ENCODE peak calls at places on chromosomes 11 and 22, in four cellular contexts. B is A549, F is HepG2, I is GM12878. H is an unnamed sample.

GRCh38 chr11:65016705-65017104 is 2.7 kb downstream of the ARL2 start:
- DNase-seq in F (no peak), I (no peak), B (no peak), H (peak; percentile 38)

GRCh38 chr22:46453006-46453828 is 84.2 kb downstream of the CELSR1 start:
- DNase-seq in F (peak; percentile 83), B (no peak), I (no peak), H (no peak)

GRCh38 chr11:134270250-134270714 is 5.9 kb upstream of the GLB1L3 start:
- DNase-seq in I (no peak), B (peak; percentile 31), F (peak; percentile 21), H (peak; percentile 27)

GRCh38 chr11:93736129-93736528 is 5.2 kb downstream of the TAF1D start:
- DNase-seq in I (no peak), B (no peak), F (no peak), H (no peak)

GRCh38 chr11:7527029-7527428 is 13.2 kb downstream of the PPFIBP2 start:
- DNase-seq in B (no peak), I (no peak), F (no peak), H (no peak)

GRCh38 chr11:112082729-112083128 is 3.8 kb downstream of the TIMM8B start:
- DNase-seq in F (no peak), I (no peak), B (no peak), H (peak; percentile 24)

GRCh38 chr11:61027141-61027840 is 55.8 kb downstream of the CD6 start:
- DNase-seq in B (no peak), F (no peak), I (no peak), H (no peak)

GRCh38 chr11:69664901-69665300 is 10.3 kb downstream of the LTO1 start:
- DNase-seq in I (no peak), F (no peak), B (no peak), H (no peak)

GRCh38 chr22:27065259-27065658 is 407.9 kb downstream of the MIAT start:
- DNase-seq in B (no peak), F (no peak), I (no peak), H (no peak)

GRCh38 chr22:49812838-49813237 is 14.8 kb downstream of the BRD1 start:
- DNase-seq in I (no peak), B (no peak), F (no peak), H (no peak)

GRCh38 chr11:134854391-134854991 is 442.4 kb upstream of the B3GAT1 start:
- DNase-seq in B (no peak), F (no peak), I (no peak), H (no peak)

GRCh38 chr11:66864172-66864901 is 7.5 kb downstream of the LRFN4 start:
- DNase-seq in B (no peak), I (no peak), F (no peak), H (no peak)

GRCh38 chr11:23112987-23113886 is 253.0 kb upstream of the CCDC179 start:
- DNase-seq in B (peak; percentile 12), F (peak; percentile 69), I (no peak), H (peak; percentile 40)

GRCh38 chr11:47483408-47483807 is 34.5 kb upstream of the RAPSN start:
- DNase-seq in B (no peak), F (no peak), I (no peak), H (no peak)

GRCh38 chr11:125173027-125173426 is 8.5 kb downstream of the PKNOX2 start:
- DNase-seq in F (no peak), I (no peak), B (no peak), H (no peak)

GRCh38 chr22:50139843-50140415 is 30.6 kb upstream of the PANX2 start:
- DNase-seq in F (peak; percentile 68), B (no peak), I (no peak), H (peak; percentile 21)

GRCh38 chr22:47017245-47017644 is 254.8 kb downstream of the TBC1D22A start:
- DNase-seq in I (no peak), B (no peak), F (no peak), H (no peak)

GRCh38 chr11:72702842-72703241 is 28.6 kb upstream of the PDE2A start:
- DNase-seq in B (no peak), F (no peak), I (no peak), H (no peak)

GRCh38 chr11:78542007-78542406 is 32.7 kb downstream of the NARS2 start:
- DNase-seq in F (no peak), B (no peak), I (no peak), H (no peak)

GRCh38 chr11:1604181-1604580 is 4.1 kb downstream of the KRTAP5-3 start:
- DNase-seq in B (no peak), F (no peak), I (no peak), H (no peak)

GRCh38 chr11:132992838-132993680 is 539.2 kb downstream of the OPCML start:
- DNase-seq in I (no peak), B (no peak), F (no peak), H (no peak)

GRCh38 chr11:18697581-18697980 is 998 bp upstream of the TMEM86A start:
- DNase-seq in F (no peak), I (no peak), B (no peak), H (no peak)

GRCh38 chr22:17167486-17167885 is 8.4 kb upstream of the HDHD5 start:
- DNase-seq in B (no peak), F (no peak), I (no peak), H (no peak)

GRCh38 chr11:128095459-128096096 is 491.8 kb downstream of the ETS1 start:
- DNase-seq in F (no peak), B (no peak), I (no peak), H (peak; percentile 18)

GRCh38 chr11:116230453-116230852 is 542.3 kb downstream of the BUD13 start:
- DNase-seq in I (no peak), F (no peak), B (no peak), H (no peak)

GRCh38 chr11:35064114-35064800 is 74.7 kb upstream of the CD44 start:
- DNase-seq in B (no peak), I (no peak), F (no peak), H (no peak)

GRCh38 chr11:62710001-62710345 is 2.5 kb downstream of the GNG3 start:
- DNase-seq in I (no peak), B (no peak), F (no peak), H (peak; percentile 27)

GRCh38 chr11:35247428-35247827 is 108.5 kb downstream of the CD44 start:
- DNase-seq in B (no peak), I (no peak), F (no peak), H (no peak)

GRCh38 chr22:34111210-34111824 is 191.0 kb upstream of the LARGE1 start:
- DNase-seq in B (peak; percentile 13), F (peak; percentile 22), I (no peak), H (peak; percentile 43)

GRCh38 chr11:119026970-119027369 is 3.7 kb downstream of the SLC37A4 start:
- DNase-seq in B (no peak), I (no peak), F (peak; percentile 59), H (no peak)

GRCh38 chr11:120626791-120627190 is 115.2 kb downstream of the GRIK4 start:
- DNase-seq in B (no peak), I (no peak), F (no peak), H (no peak)

GRCh38 chr11:120627535-120628163 is 116.1 kb downstream of the GRIK4 start:
- DNase-seq in B (no peak), F (no peak), I (no peak), H (no peak)

GRCh38 chr11:120618399-120618798 is 106.9 kb downstream of the GRIK4 start:
- DNase-seq in B (no peak), F (no peak), I (no peak), H (no peak)

GRCh38 chr11:120625565-120625964 is 114.0 kb downstream of the GRIK4 start:
- DNase-seq in B (no peak), I (no peak), F (no peak), H (no peak)

GRCh38 chr11:120622189-120622912 is 110.8 kb downstream of the GRIK4 start:
- DNase-seq in F (no peak), I (no peak), B (no peak), H (peak; percentile 96)
- TF ChIP-seq MYC in F (no peak), I (no peak), B (no peak), H (peak; percentile 70)

DNA sequence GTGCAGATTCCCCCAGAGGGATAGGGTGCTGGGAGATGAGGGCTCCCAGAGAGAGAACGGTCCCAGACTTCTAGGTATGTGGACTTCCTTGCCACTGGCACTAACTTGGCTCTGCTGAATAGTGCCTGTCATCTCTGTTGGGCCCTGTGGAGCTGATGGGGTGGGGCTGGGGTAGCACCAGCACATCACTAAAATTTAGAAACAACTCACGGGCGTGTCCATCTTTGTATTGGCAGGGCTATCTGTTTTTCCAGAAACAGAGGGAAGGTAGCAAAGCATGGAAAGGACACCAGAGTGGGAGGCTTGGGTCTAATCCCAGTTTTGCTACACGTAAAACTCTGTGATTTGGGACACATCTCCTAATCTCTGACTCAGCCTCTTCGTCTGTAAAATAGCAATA is 25.8 kb downstream of the SWAP70 start:
- DNase-seq in B (no peak), I (no peak), F (no peak), H (no peak)
- TF ChIP-seq MYC in B (no peak), I (no peak), F (no peak), H (no peak)

GRCh38 chr11:121451178-121451981 is 734 bp upstream of the SORL1 start:
- DNase-seq in F (peak; percentile 43), I (no peak), B (no peak), H (peak; percentile 36)

GRCh38 chr11:121452609-121453150 is at the start of gene SORL1-AS1:
- DNase-seq in F (no peak), B (peak; percentile 12), I (no peak), H (peak; percentile 50)

GRCh38 chr11:121453589-121454299 is 977 bp upstream of the SORL1-AS1 start:
- DNase-seq in B (no peak), F (peak; percentile 72), I (no peak), H (no peak)

GRCh38 chr11:121450424-121450823 is 1.7 kb upstream of the SORL1 start:
- DNase-seq in I (no peak), B (no peak), F (no peak), H (peak; percentile 45)

DNA sequence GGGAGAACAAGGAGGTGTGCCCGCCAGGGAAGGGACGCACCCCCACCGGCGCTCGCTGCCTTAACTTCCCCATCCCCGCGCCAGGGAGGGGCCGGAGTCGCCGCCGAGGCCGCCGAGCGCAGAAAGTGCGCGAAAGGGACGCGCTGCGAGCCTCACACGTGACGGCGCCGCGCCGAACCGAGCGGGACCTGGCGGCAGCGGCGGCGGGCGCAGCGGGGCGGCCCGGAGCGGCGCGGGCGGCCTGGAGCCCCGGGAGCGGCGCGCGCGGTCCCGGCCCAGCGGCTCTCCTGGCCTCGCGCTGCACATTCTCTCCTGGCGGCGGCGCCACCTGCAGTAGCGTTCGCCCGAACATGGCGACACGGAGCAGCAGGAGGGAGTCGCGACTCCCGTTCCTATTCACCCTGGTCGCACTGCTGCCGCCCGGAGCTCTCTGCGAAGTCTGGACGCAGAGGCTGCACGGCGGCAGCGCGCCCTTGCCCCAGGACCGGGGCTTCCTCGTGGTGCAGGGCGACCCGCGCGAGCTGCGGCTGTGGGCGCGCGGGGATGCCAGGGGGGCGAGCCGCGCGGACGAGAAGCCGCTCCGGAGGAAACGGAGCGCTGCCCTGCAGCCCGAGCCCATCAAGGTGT is at the start of gene SORL1:
- DNase-seq in B (peak; percentile 55), I (no peak), F (peak; percentile 62), H (peak; percentile 85)
- TF ChIP-seq MYC in B (no peak), I (no peak), F (peak; percentile 81), H (peak; percentile 69)

DNA sequence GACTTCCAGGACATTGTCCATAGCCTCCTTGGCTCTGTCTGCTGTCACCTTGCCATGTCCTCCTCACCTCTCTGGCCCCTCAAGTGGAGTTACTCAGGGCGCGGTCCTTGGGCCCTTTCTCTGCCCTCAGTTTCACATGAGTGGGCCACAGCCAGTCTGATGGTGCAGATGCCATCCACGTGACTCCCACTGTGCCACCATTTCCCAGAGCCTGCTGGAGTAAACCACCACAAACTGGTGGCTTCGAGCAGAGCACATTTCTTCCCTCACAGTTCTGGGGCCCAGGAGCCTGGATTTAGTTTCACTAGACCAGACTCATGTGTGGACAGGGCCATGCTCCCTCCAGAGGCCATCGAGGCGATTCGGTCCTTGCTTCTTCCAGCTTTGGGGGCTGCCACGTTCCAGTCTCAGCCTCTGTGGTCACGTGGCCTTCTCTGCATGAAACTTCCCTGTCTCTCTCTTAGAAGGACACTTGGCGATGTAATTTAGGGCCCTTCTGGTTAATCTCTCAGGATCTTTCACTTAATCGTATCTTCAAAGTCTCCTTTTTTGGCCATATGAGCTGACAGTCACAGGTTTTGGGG is 14.6 kb downstream of the SMARCB1 start:
- DNase-seq in B (no peak), F (no peak), I (no peak), H (no peak)
- TF ChIP-seq MYC in B (no peak), F (no peak), I (no peak), H (no peak)